ENCODE peak calls at places on chromosome 15, in ten cellular contexts. A is thyroid gland, D is H9, C is pancreas, E is stomach, Z is AG09319, H is endothelial cell of umbilical vein, B is coronary artery, Y is tibial artery, P is Peyer's patch. W is an unnamed sample.

GRCh38 chr15:91268510-91268909 is 168.5 kb downstream of the SV2B start:
- DNase-seq in H (no peak), E (no peak), C (no peak), Z (no peak), P (no peak), A (no peak), Y (no peak), B (no peak), D (peak; percentile 64), W (no peak)

GRCh38 chr15:39357478-39358268 is 223.2 kb upstream of the THBS1 start:
- DNase-seq in A (peak; percentile 4), C (no peak), H (no peak), D (no peak), P (no peak), B (no peak), Z (no peak), Y (no peak), E (no peak), W (no peak)

GRCh38 chr15:44719293-44719999 is 8.1 kb downstream of the B2M start:
- DNase-seq in A (no peak), P (peak; percentile 68), B (no peak), D (no peak), Z (no peak), E (no peak), Y (no peak), C (no peak), H (no peak), W (no peak)

GRCh38 chr15:42286445-42287029 is 13.3 kb upstream of the TMEM87A start:
- DNase-seq in P (no peak), D (no peak), Y (no peak), E (no peak), A (no peak), Z (peak; percentile 40), H (no peak), B (no peak), C (no peak), W (no peak)

GRCh38 chr15:56149071-56149470 is 94.6 kb downstream of the RFX7 start:
- DNase-seq in B (no peak), D (no peak), H (no peak), P (no peak), E (no peak), Z (no peak), Y (no peak), C (no peak), A (no peak), W (no peak)

GRCh38 chr15:63430766-63431451 is 49.3 kb upstream of the CA12 start:
- DNase-seq in D (no peak), P (no peak), Z (no peak), E (no peak), A (no peak), C (no peak), Y (no peak), B (no peak), H (no peak), W (no peak)

GRCh38 chr15:32781781-32782180 is 64.0 kb downstream of the GREM1 start:
- DNase-seq in A (no peak), Z (no peak), B (no peak), C (no peak), E (no peak), Y (no peak), P (no peak), D (no peak), H (peak; percentile 17), W (no peak)

GRCh38 chr15:64635486-64635815 is 139.9 kb downstream of the RBPMS2 start:
- DNase-seq in H (peak; percentile 68), D (no peak), B (no peak), A (peak; percentile 20), E (peak; percentile 44), Y (peak; percentile 50), P (peak; percentile 69), C (peak; percentile 26), Z (peak; percentile 57), W (no peak)

GRCh38 chr15:62440310-62440709 is 275.2 kb upstream of the C2CD4B start:
- DNase-seq in E (no peak), B (no peak), Y (no peak), C (no peak), P (no peak), D (no peak), H (no peak), Z (no peak), A (no peak), W (no peak)

GRCh38 chr15:87144775-87145174 is 1065.1 kb downstream of the AGBL1 start:
- DNase-seq in A (no peak), Z (no peak), Y (no peak), P (no peak), H (no peak), E (no peak), D (no peak), C (no peak), B (no peak), W (no peak)

GRCh38 chr15:47553933-47554332 is 163.4 kb upstream of the SEMA6D start:
- DNase-seq in Y (no peak), H (no peak), D (no peak), B (no peak), C (no peak), P (no peak), A (no peak), Z (no peak), E (no peak), W (no peak)

GRCh38 chr15:100940785-100941379 is 21.7 kb downstream of the LRRK1 start:
- DNase-seq in H (no peak), B (no peak), D (no peak), E (no peak), Y (no peak), C (no peak), Z (no peak), P (no peak), A (no peak), W (no peak)

GRCh38 chr15:100740105-100740504 is 137.7 kb downstream of the ASB7 start:
- DNase-seq in D (no peak), B (no peak), C (no peak), Y (no peak), P (no peak), H (no peak), A (no peak), E (no peak), Z (peak; percentile 35), W (no peak)

GRCh38 chr15:50186090-50186489 is 4.1 kb downstream of the SLC27A2 start:
- DNase-seq in P (no peak), Y (no peak), D (no peak), Z (no peak), C (no peak), H (no peak), A (no peak), E (no peak), B (no peak), W (no peak)

GRCh38 chr15:50187525-50187924 is 5.5 kb downstream of the SLC27A2 start:
- DNase-seq in A (no peak), P (no peak), Z (no peak), D (no peak), H (no peak), B (no peak), C (no peak), E (no peak), Y (no peak), W (no peak)

GRCh38 chr15:50187997-50188396 is 6.0 kb downstream of the SLC27A2 start:
- DNase-seq in B (no peak), Y (no peak), E (no peak), A (no peak), D (no peak), Z (no peak), H (no peak), P (no peak), C (no peak), W (no peak)

GRCh38 chr15:50184863-50185504 is 3.0 kb downstream of the SLC27A2 start:
- DNase-seq in Y (no peak), Z (no peak), C (no peak), B (no peak), P (no peak), H (no peak), D (no peak), E (no peak), A (no peak), W (no peak)

DNA sequence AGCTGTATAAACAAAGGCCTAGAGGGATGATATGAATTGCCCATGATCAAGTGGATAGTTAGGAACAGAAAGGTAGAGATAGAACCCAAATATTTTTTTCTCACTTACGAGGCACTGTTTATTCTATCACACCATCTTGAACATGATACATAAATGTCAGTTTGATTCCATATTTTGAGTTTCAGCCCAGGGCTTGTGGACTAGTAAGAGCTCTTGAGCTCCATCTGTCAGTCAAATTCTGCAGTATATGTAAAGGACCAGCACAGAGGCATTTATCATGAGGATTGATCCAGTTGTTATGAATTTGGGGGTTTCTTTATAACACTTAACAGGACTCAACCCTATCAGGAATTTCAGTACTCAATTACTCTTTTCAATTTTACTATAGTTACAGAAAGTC is 4.8 kb downstream of the SLC27A2 start:
- DNase-seq in Z (no peak), Y (no peak), A (no peak), E (no peak), C (no peak), H (no peak), D (no peak), P (no peak), B (no peak), W (no peak)
- TF ChIP-seq CTCF in Z (no peak), Y (no peak), A (no peak), E (no peak), C (no peak), H (no peak), D (no peak), P (no peak), B (no peak), W (no peak)

DNA sequence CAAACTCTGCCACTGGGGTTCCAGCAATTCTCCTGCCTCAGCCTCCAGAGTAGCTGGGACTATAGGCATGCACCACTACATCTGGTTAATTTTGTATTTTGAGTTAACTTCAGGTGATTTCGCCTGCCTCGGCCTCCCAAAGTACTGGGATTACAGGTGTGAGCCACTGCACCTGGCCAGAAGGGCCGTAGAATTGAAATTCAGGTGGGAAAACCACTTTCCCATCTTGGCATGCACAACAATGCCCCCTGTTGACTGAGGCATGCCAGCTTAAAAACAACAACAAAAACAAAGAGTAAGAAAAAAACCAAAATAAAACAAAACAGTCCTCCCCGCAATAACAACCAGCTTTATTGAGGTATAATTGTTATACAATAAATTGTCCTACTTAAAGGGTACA is 32.6 kb upstream of the RAB11A start:
- DNase-seq in H (no peak), B (no peak), A (no peak), P (peak; percentile 50), Y (no peak), E (no peak), C (no peak), Z (no peak), D (peak; percentile 62), W (no peak)
- TF ChIP-seq CTCF in H (no peak), B (no peak), A (no peak), P (no peak), Y (no peak), E (no peak), C (no peak), Z (no peak), D (peak; percentile 72), W (no peak)

GRCh38 chr15:29942144-29942543 is 119.9 kb upstream of the TJP1 start:
- DNase-seq in P (no peak), H (no peak), D (no peak), Y (no peak), C (no peak), B (no peak), A (peak; percentile 30), E (no peak), Z (no peak), W (no peak)
- TF ChIP-seq CTCF in P (peak; percentile 24), H (no peak), D (peak; percentile 65), Y (peak; percentile 12), C (no peak), B (no peak), A (no peak), E (no peak), Z (peak; percentile 15), W (no peak)

GRCh38 chr15:29656636-29657475 is 165.4 kb downstream of the TJP1 start:
- DNase-seq in D (peak; percentile 90), H (no peak), B (no peak), Z (no peak), P (no peak), Y (no peak), E (no peak), C (no peak), A (no peak), W (no peak)
- TF ChIP-seq CTCF in D (peak; percentile 48), H (no peak), B (no peak), Z (no peak), P (peak; percentile 4), Y (no peak), E (no peak), C (no peak), A (no peak), W (no peak)